ENCODE peak calls at places on chromosomes 1 and 21, in four cellular contexts. G is colonic mucosa, Y is lung, E is tibial artery. A is an unnamed sample.

GRCh38 chr1:241311056-241311746 is 45.8 kb downstream of the RGS7 start:
- DNase-seq in E (no peak), Y (no peak), G (no peak), A (no peak)

GRCh38 chr1:94125551-94126514 is 4.9 kb upstream of the ABCA4 start:
- DNase-seq in Y (peak; percentile 17), E (no peak), G (no peak), A (no peak)

GRCh38 chr1:244319283-244320132 is 132.2 kb downstream of the ADSS2 start:
- DNase-seq in Y (peak; percentile 36), G (no peak), E (no peak), A (peak; percentile 44)

GRCh38 chr1:159869173-159869572 is 6.7 kb upstream of the VSIG8 start:
- DNase-seq in E (no peak), G (no peak), Y (no peak), A (no peak)

GRCh38 chr21:35904995-35905972 is 155.0 kb downstream of the SETD4 start:
- DNase-seq in G (no peak), Y (no peak), E (peak; percentile 76), A (no peak)

GRCh38 chr1:116819081-116819480 is 64.9 kb downstream of the CD2 start:
- DNase-seq in G (no peak), E (no peak), Y (no peak), A (no peak)

GRCh38 chr1:152515454-152515823 is 1.2 kb downstream of the CRCT1 start:
- DNase-seq in E (no peak), G (no peak), Y (no peak), A (no peak)

GRCh38 chr21:27421654-27422053 is 454.8 kb upstream of the ADAMTS5 start:
- DNase-seq in G (no peak), Y (no peak), E (no peak), A (no peak)

GRCh38 chr1:210294991-210295773 is 33.5 kb upstream of the HHAT start:
- DNase-seq in Y (no peak), E (no peak), G (no peak), A (no peak)

GRCh38 chr1:112687785-112688496 is 13.5 kb downstream of the MOV10 start:
- DNase-seq in Y (no peak), G (no peak), E (no peak), A (no peak)

GRCh38 chr1:224211262-224211962 is 28.4 kb downstream of the DEGS1 start:
- DNase-seq in E (no peak), G (peak; percentile 77), Y (no peak), A (no peak)

GRCh38 chr21:34530264-34530663 is 18.3 kb upstream of the KCNE1 start:
- DNase-seq in Y (no peak), G (no peak), E (no peak), A (no peak)

DNA sequence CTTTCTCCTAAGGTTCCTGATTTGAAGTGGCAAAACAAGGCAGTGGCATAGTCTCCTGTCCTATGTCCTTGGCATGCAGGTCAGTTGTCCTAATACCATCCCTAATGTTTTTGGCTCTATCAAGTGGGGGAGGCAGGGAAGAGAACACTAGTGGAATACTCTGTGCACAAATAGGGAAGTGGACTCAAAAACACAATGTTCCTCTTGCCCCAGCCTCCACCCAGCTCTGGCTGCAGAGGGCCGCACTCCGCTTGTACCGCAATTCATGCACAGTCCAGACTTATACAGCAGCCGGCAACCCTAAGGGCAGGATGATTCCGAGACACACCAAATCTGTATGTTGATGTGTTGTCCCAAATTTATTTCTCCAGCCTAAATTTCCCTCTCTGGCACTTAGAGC is 14.5 kb downstream of the PLEKHO1 start:
- DNase-seq in Y (no peak), E (peak; percentile 76), G (no peak), A (no peak)
- H3K4me1 ChIP-seq in Y (peaks cover 3% of the 10 kb centered on the region), E (peaks cover 73% of the 10 kb centered on the region), G (no peaks in the 10 kb centered on the region), A (peaks cover 42% of the 10 kb centered on the region)

GRCh38 chr1:169109561-169110134 is 3.2 kb downstream of the ATP1B1 start:
- DNase-seq in Y (peak; percentile 85), E (no peak), G (peak; percentile 90), A (no peak)
- H3K4me1 ChIP-seq in Y (peaks cover 11% of the 10 kb centered on the region), E (peaks cover 40% of the 10 kb centered on the region), G (peaks cover 12% of the 10 kb centered on the region), A (peaks cover 30% of the 10 kb centered on the region)

DNA sequence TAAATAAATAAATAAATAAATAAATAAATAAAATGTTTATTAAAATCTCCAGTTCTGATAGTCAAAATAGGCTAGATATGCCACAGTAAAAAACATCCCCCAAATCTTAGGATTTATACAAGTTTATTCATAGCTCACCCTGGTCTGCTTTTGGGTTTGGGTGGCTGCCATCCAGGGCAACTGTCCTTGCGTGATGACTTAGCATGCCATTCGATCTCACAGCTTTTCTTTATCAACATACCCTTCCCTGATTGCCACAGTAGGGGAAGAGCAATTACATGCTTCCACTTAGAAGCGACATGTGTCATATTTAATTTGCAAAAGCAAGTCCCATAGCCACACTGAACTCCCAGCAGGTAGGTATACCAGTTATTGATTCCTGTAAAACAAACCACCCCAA is 52.7 kb downstream of the TEX35 start:
- DNase-seq in Y (no peak), E (no peak), G (no peak), A (no peak)
- H3K4me1 ChIP-seq in Y (no peaks in the 10 kb centered on the region), E (no peaks in the 10 kb centered on the region), G (no peaks in the 10 kb centered on the region), A (no peaks in the 10 kb centered on the region)

GRCh38 chr1:24288479-24288878 is 30.7 kb upstream of the GRHL3 start:
- DNase-seq in Y (no peak), E (no peak), G (no peak), A (no peak)
- H3K4me1 ChIP-seq in Y (no peaks in the 10 kb centered on the region), E (peaks cover 22% of the 10 kb centered on the region), G (peaks cover 5% of the 10 kb centered on the region), A (no peaks in the 10 kb centered on the region)

GRCh38 chr1:25811384-25812082 is 8.2 kb upstream of the MTFR1L start:
- DNase-seq in E (no peak), Y (no peak), G (no peak), A (no peak)
- H3K4me1 ChIP-seq in E (peaks cover 21% of the 10 kb centered on the region), Y (no peaks in the 10 kb centered on the region), G (no peaks in the 10 kb centered on the region), A (peaks cover 8% of the 10 kb centered on the region)

DNA sequence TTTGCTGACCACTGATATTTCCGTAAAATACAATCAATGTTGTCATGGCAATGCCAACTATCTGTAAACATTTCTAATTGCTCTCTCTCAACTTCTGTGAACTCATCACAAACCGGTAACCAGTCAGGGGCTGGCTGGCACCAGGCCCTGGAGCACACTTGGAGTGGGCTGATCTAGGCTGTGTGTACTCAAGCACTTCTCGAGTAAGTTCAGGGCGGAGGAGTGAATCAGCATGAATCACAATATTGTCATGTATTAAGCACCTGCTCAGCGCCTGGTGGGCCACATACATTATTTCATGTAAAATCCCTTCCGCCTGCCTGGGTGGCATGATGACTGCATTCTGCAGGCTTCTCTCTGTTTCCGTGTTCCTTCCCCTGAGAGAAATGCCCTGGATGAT is 212.4 kb downstream of the FOXD2 start:
- DNase-seq in G (peak; percentile 42), E (peak; percentile 64), Y (peak; percentile 75), A (no peak)
- H3K4me1 ChIP-seq in G (peaks cover 17% of the 10 kb centered on the region), E (peaks cover 39% of the 10 kb centered on the region), Y (no peaks in the 10 kb centered on the region), A (no peaks in the 10 kb centered on the region)

GRCh38 chr21:38815060-38815405 is 9.3 kb downstream of the ETS2 start:
- DNase-seq in E (no peak), Y (no peak), G (no peak), A (no peak)
- H3K4me1 ChIP-seq in E (peaks cover 39% of the 10 kb centered on the region), Y (peaks cover 17% of the 10 kb centered on the region), G (peaks cover 28% of the 10 kb centered on the region), A (no peaks in the 10 kb centered on the region)

DNA sequence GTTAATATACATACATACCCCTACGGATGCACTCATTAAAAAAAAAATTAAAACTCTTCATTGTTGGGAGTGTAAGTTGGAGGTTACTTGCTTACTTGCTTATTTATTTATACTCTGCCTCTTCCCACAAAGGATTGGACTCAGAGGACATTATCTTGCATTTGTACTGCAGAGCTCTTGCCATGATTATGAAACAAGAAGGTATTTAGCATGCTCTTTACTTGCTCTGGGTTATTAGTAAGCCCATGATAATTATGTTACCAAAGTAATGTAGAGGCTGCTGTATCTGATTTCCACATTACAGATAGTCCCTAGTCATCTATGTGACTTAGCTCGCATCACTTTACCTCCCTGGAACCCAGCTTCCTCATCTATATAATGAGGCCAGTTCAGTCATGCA is 355.1 kb upstream of the PTBP2 start:
- DNase-seq in G (no peak), Y (no peak), E (no peak), A (no peak)
- H3K4me1 ChIP-seq in G (no peaks in the 10 kb centered on the region), Y (no peaks in the 10 kb centered on the region), E (peaks cover 5% of the 10 kb centered on the region), A (no peaks in the 10 kb centered on the region)

GRCh38 chr1:227917081-227917950 is 30.4 kb downstream of the WNT9A start:
- DNase-seq in E (no peak), G (no peak), Y (no peak), A (no peak)

GRCh38 chr1:227918083-227918700 is 29.5 kb downstream of the WNT9A start:
- DNase-seq in G (no peak), Y (no peak), E (no peak), A (no peak)

GRCh38 chr1:227915564-227916553 is 31.9 kb downstream of the WNT9A start:
- DNase-seq in G (no peak), Y (no peak), E (no peak), A (no peak)

GRCh38 chr1:227914801-227915563 is 32.8 kb downstream of the WNT9A start:
- DNase-seq in E (no peak), Y (no peak), G (no peak), A (no peak)

DNA sequence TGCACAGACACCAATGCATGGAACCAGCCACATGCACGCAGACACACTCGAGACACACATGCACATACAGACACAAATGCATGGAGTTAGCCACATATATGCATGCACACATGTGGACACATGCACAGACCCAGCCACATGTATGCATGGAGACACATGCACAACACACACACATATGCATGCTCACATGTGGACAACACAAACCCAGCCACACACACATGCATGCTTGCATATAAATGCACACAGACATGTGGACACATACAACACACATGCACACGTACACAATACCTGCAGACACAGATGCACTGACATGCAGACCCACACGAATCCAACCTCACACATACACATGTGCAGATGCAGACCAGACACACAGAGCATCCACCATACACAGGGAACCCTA is 31.1 kb downstream of the WNT9A start:
- DNase-seq in E (no peak), G (no peak), Y (no peak), A (no peak)
- H3K4me1 ChIP-seq in E (no peaks in the 10 kb centered on the region), G (no peaks in the 10 kb centered on the region), Y (no peaks in the 10 kb centered on the region), A (no peaks in the 10 kb centered on the region)

GRCh38 chr1:193062698-193063463 is 3.5 kb downstream of the RO60 start:
- DNase-seq in Y (no peak), E (no peak), G (no peak), A (no peak)

GRCh38 chr1:193060938-193061337 is 1.5 kb downstream of the RO60 start:
- DNase-seq in G (no peak), Y (no peak), E (no peak), A (no peak)

GRCh38 chr1:193059282-193060225 is at the start of the genes RO60 and UCHL5:
- DNase-seq in E (peak; percentile 98), Y (peak; percentile 97), G (peak; percentile 98), A (peak; percentile 97)

GRCh38 chr1:193054169-193054675 is 4.9 kb downstream of the UCHL5 start:
- DNase-seq in E (no peak), Y (no peak), G (no peak), A (no peak)

DNA sequence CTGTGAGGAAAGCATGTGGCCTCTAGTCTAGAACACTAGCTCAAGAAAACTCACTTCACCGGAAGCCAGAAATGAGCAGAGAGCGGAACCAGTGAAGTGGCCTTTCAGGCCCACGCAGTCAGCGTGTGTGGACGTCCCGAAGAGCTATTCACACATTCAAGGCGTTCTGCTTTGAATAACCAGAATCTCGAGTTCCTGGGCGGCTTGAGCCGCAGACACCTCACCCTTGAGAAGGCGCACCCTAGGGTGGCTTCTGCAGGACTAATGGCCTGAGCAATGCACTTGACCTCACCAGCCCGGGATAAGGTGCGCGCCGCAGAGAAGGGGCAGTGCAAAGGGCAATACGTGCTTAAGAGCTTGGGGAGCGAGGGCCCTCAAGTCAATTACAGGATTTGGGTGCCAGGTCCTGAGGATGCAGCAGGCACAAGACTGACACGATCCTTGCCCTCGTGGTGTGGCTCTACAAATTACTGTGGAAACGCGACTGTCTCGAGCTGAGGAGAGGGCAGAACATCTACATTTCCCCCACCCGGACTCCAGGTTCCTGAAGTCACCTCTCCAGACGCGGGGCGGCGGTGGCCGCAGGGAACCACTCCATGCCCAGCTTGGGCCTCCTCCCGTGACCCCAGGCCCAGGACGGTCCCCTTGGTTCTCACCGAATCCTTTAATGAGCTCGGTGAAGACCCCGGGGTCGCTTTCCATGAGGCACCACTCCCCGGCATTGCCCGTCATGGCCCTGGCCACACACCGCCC is 455 bp downstream of the UCHL5 start:
- DNase-seq in G (peak; percentile 63), Y (peak; percentile 62), E (peak; percentile 66), A (peak; percentile 34)
- H3K4me1 ChIP-seq in G (peaks cover 8% of the 10 kb centered on the region), Y (peaks cover 15% of the 10 kb centered on the region), E (peaks cover 46% of the 10 kb centered on the region), A (peaks cover 40% of the 10 kb centered on the region)

A was measured in CD8-positive, alpha-beta memory T cell.